ENCODE peak calls at places on chromosomes 2 and 18, in eight cellular contexts. F is brain microvascular endothelial cell; R is heart right ventricle; D is right cardiac atrium; A is H9; K is IMR-90; C is A549; S is CD8-positive, alpha-beta memory T cell. J is an unnamed sample.

GRCh38 chr2:65232636-65233035 is 5.0 kb downstream of the ACTR2 start:
- DNase-seq in R (no peak), F (no peak), K (peak; percentile 77), C (no peak), S (no peak), D (no peak), A (no peak), J (no peak)

GRCh38 chr2:201280191-201281040 is 20.1 kb downstream of the CASP8 start:
- DNase-seq in K (no peak), C (no peak), F (no peak), R (no peak), A (no peak), S (no peak), D (no peak), J (no peak)

GRCh38 chr2:145305854-145306253 is 785.9 kb upstream of the ZEB2 start:
- DNase-seq in D (no peak), A (no peak), F (no peak), R (no peak), K (no peak), S (no peak), C (no peak), J (no peak)

GRCh38 chr2:221443631-221444030 is 128.5 kb downstream of the EPHA4 start:
- DNase-seq in D (no peak), S (no peak), K (no peak), R (no peak), F (no peak), C (no peak), A (no peak), J (no peak)

GRCh38 chr2:234528410-234529150 is 31.7 kb upstream of the ARL4C start:
- DNase-seq in S (no peak), F (no peak), K (no peak), C (no peak), D (no peak), R (no peak), A (no peak), J (no peak)

GRCh38 chr2:200733713-200734198 is 78.0 kb upstream of the BZW1 start:
- DNase-seq in D (no peak), A (no peak), F (no peak), R (no peak), K (no peak), S (no peak), C (no peak), J (no peak)

GRCh38 chr2:39448169-39448502 is 11.1 kb upstream of the MAP4K3 start:
- DNase-seq in A (no peak), C (no peak), S (no peak), K (no peak), D (no peak), F (no peak), R (no peak), J (no peak)

GRCh38 chr18:3224223-3224622 is 4.5 kb upstream of the MYOM1 start:
- DNase-seq in C (no peak), F (no peak), K (no peak), A (no peak), R (peak; percentile 56), D (no peak), S (no peak), J (no peak)

GRCh38 chr2:127310980-127311379 is 17.0 kb upstream of the ERCC3 start:
- DNase-seq in C (no peak), S (no peak), R (no peak), D (no peak), K (no peak), A (no peak), F (no peak), J (no peak)

DNA sequence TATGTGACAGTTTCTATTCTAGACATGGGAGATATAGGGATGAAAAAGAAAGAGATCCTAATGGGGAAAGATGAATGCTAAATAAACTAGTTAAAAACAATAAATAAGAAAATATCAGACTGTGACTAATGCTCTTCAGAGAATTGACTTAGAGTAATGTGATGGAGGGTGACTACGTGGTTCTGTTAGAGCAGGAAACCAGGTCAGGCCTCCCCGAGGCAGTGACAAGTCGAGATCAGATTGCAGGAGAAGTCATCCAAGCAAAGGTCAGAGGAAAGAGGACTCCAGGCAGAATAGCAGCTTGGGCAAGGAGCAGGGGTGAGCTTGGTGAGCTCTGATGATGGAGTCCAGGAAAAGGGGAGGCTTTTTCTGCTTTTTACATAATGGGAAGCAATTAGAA is 27.2 kb upstream of the ITGB6 start:
- DNase-seq in A (no peak), R (no peak), C (no peak), S (no peak), F (peak; percentile 82), D (no peak), K (peak; percentile 75), J (no peak)
- H3K27ac ChIP-seq in A (no peak overlapping the region), R (no peak overlapping the region), C (peak overlapping the region; percentile 88), S (no peak overlapping the region), F (peak overlapping the region; percentile 99), D (no peak overlapping the region), K (no peak overlapping the region), J (no peak overlapping the region)

GRCh38 chr2:110157153-110157793 is 41.7 kb upstream of the MALL start:
- DNase-seq in F (peak; percentile 66), K (peak; percentile 77), R (peak; percentile 21), A (no peak), C (peak; percentile 42), S (no peak), D (no peak), J (no peak)
- H3K27ac ChIP-seq in F (no peak overlapping the region), K (no peak overlapping the region), R (no peak overlapping the region), A (no peak overlapping the region), C (peak overlapping the region; percentile 41), S (no peak overlapping the region), D (no peak overlapping the region), J (no peak overlapping the region)

GRCh38 chr2:677056-677949 is at the start of gene TMEM18:
- DNase-seq in D (peak; percentile 91), F (peak; percentile 98), C (peak; percentile 92), S (peak; percentile 94), K (peak; percentile 99), R (peak; percentile 97), A (peak; percentile 95), J (peak; percentile 89)

GRCh38 chr2:676647-677055 is 555 bp downstream of the TMEM18 start:
- DNase-seq in C (peak; percentile 84), F (peak; percentile 97), R (peak; percentile 99), A (peak; percentile 98), K (peak; percentile 98), S (peak; percentile 95), D (peak; percentile 99), J (peak; percentile 97)

GRCh38 chr2:675460-675859 is 1.7 kb downstream of the TMEM18 start:
- DNase-seq in A (no peak), C (no peak), F (no peak), R (no peak), D (no peak), S (no peak), K (peak; percentile 23), J (no peak)

GRCh38 chr2:675051-675450 is 2.2 kb downstream of the TMEM18 start:
- DNase-seq in S (no peak), A (no peak), D (no peak), F (no peak), C (no peak), R (no peak), K (no peak), J (no peak)

GRCh38 chr2:675982-676646 is 1.1 kb downstream of the TMEM18 start:
- DNase-seq in D (peak; percentile 55), C (peak; percentile 50), R (peak; percentile 23), A (peak; percentile 93), K (peak; percentile 91), F (peak; percentile 88), S (peak; percentile 43), J (no peak)
- H3K27ac ChIP-seq in D (no peak overlapping the region), C (peak overlapping the region; percentile 70), R (peak overlapping the region; percentile 44), A (no peak overlapping the region), K (peak overlapping the region; percentile 73), F (peak overlapping the region; percentile 85), S (peak overlapping the region; percentile 38), J (peak overlapping the region; percentile 35)

GRCh38 chr2:69786105-69786504 is 43.4 kb upstream of the GMCL1 start:
- DNase-seq in C (no peak), A (no peak), R (no peak), D (no peak), K (no peak), S (no peak), F (no peak), J (no peak)

GRCh38 chr2:69789762-69790600 is 39.5 kb upstream of the GMCL1 start:
- DNase-seq in S (no peak), R (no peak), D (no peak), A (no peak), C (no peak), F (peak; percentile 41), K (peak; percentile 39), J (no peak)

GRCh38 chr2:69789129-69789528 is 40.3 kb upstream of the GMCL1 start:
- DNase-seq in C (peak; percentile 64), K (peak; percentile 94), A (peak; percentile 43), D (no peak), F (peak; percentile 98), S (no peak), R (no peak), J (no peak)

GRCh38 chr2:69791045-69791444 is 38.4 kb upstream of the GMCL1 start:
- DNase-seq in C (no peak), R (peak; percentile 66), K (no peak), A (no peak), D (no peak), F (peak; percentile 74), S (no peak), J (no peak)

GRCh38 chr2:69790601-69790959 is 38.9 kb upstream of the GMCL1 start:
- DNase-seq in C (no peak), S (no peak), R (no peak), A (no peak), D (no peak), F (no peak), K (no peak), J (no peak)
- H3K27ac ChIP-seq in C (peak overlapping the region; percentile 68), S (no peak overlapping the region), R (peak overlapping the region; percentile 75), A (no peak overlapping the region), D (peak overlapping the region; percentile 30), F (peak overlapping the region; percentile 97), K (no peak overlapping the region), J (no peak overlapping the region)

DNA sequence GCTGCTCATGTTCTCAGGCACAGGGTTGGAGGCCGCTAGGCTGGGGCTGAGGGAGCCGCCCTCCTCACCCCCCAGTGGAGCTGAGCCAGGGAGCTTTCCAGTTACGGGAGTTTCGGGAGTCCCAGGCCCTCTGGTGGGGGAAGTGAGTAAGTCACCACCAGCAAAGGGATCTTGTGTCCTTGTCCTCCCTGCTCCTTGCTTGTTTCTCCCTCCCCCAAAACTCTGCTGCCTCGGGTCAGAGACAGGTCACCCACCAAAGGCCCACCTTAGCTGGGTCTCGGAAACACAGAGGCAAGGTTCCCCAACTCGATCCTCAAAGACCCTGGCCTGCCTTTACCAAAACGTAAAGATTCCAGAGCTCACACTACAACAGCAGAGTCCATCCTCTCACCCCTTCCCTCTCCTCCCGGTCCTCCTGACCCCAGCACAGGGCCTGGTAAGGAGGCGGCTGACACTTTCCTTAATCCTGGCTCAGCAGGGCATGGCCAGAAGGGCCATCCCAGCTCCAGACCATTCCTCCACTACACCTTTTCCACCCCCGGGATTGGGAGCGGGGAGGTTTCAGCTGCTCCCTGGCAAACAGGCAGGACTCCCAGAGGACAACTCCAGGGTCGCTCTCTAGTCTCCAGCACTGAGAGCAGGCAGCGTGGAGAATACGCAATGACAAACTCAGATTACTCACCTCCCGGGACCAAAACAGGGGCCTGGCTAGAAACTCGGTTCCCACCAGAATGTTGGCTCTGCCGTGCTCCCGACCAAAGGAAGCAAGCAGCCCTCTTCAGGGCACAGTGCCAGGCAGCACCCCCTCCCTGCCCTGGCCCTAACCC is 60.7 kb upstream of the POMC start:
- DNase-seq in S (no peak), C (peak; percentile 97), K (peak; percentile 72), F (peak; percentile 61), A (peak; percentile 91), D (peak; percentile 86), R (peak; percentile 81), J (peak; percentile 14)
- H3K27ac ChIP-seq in S (no peak overlapping the region), C (no peak overlapping the region), K (no peak overlapping the region), F (no peak overlapping the region), A (no peak overlapping the region), D (peak overlapping the region; percentile 18), R (peak overlapping the region; percentile 50), J (no peak overlapping the region)

J was measured in effector memory CD4-positive, alpha-beta T cell.